ENCODE peak calls at places on chromosomes 16 and 17, in ten cellular contexts. One of them, this sample, is unnamed. For H3K9me3, the result is how much of the 10 kb centered on the place peaks cover.

GRCh38 chr16:83969771-83970429 is 1.9 kb downstream of the NECAB2 start:
- DNase-seq in sigmoid colon: no peak
- DNase-seq in prostate gland: no peak
- DNase-seq in K562: no peak
- DNase-seq in suprapubic skin: peak
- DNase-seq in stomach: no peak
- DNase-seq in transverse colon: no peak
- DNase-seq in endothelial cell of umbilical vein: no peak
- DNase-seq in HCT116: no peak
- DNase-seq in SK-N-SH: no peak
- DNase-seq in this sample: no peak

GRCh38 chr17:62626719-62627218 is 701 bp upstream of the MRC2 start:
- DNase-seq in sigmoid colon: peak
- DNase-seq in prostate gland: no peak
- DNase-seq in K562: no peak
- DNase-seq in suprapubic skin: no peak
- DNase-seq in stomach: no peak
- DNase-seq in transverse colon: no peak
- DNase-seq in endothelial cell of umbilical vein: no peak
- DNase-seq in HCT116: no peak
- DNase-seq in SK-N-SH: peak
- DNase-seq in this sample: no peak

GRCh38 chr16:1533443-1533951 is at the start of gene TMEM204:
- DNase-seq in sigmoid colon: peak
- DNase-seq in prostate gland: no peak
- DNase-seq in K562: no peak
- DNase-seq in suprapubic skin: no peak
- DNase-seq in stomach: peak
- DNase-seq in transverse colon: peak
- DNase-seq in endothelial cell of umbilical vein: peak
- DNase-seq in HCT116: no peak
- DNase-seq in SK-N-SH: peak
- DNase-seq in this sample: peak

GRCh38 chr16:51994597-51994996 is 552.3 kb downstream of the TOX3 start:
- DNase-seq in sigmoid colon: no peak
- DNase-seq in prostate gland: peak
- DNase-seq in K562: no peak
- DNase-seq in suprapubic skin: no peak
- DNase-seq in stomach: peak
- DNase-seq in transverse colon: peak
- DNase-seq in endothelial cell of umbilical vein: no peak
- DNase-seq in HCT116: no peak
- DNase-seq in SK-N-SH: no peak
- DNase-seq in this sample: no peak

GRCh38 chr16:9826630-9827029 is 355.6 kb downstream of the GRIN2A start:
- DNase-seq in sigmoid colon: no peak
- DNase-seq in prostate gland: no peak
- DNase-seq in K562: no peak
- DNase-seq in suprapubic skin: no peak
- DNase-seq in stomach: no peak
- DNase-seq in transverse colon: no peak
- DNase-seq in endothelial cell of umbilical vein: no peak
- DNase-seq in HCT116: no peak
- DNase-seq in SK-N-SH: no peak
- DNase-seq in this sample: no peak

GRCh38 chr17:27380551-27380950 is 75.7 kb upstream of the KSR1 start:
- DNase-seq in sigmoid colon: no peak
- DNase-seq in prostate gland: no peak
- DNase-seq in K562: no peak
- DNase-seq in suprapubic skin: no peak
- DNase-seq in stomach: no peak
- DNase-seq in transverse colon: no peak
- DNase-seq in endothelial cell of umbilical vein: no peak
- DNase-seq in HCT116: no peak
- DNase-seq in SK-N-SH: no peak
- DNase-seq in this sample: no peak

GRCh38 chr16:85569615-85570212 is 43.4 kb upstream of the GSE1 start:
- DNase-seq in sigmoid colon: no peak
- DNase-seq in prostate gland: no peak
- DNase-seq in K562: peak
- DNase-seq in suprapubic skin: no peak
- DNase-seq in stomach: peak
- DNase-seq in transverse colon: peak
- DNase-seq in endothelial cell of umbilical vein: no peak
- DNase-seq in HCT116: no peak
- DNase-seq in SK-N-SH: peak
- DNase-seq in this sample: peak

GRCh38 chr17:43830510-43831145 is 2.3 kb downstream of the MPP3 start:
- DNase-seq in sigmoid colon: no peak
- DNase-seq in prostate gland: no peak
- DNase-seq in K562: no peak
- DNase-seq in suprapubic skin: no peak
- DNase-seq in stomach: no peak
- DNase-seq in transverse colon: no peak
- DNase-seq in endothelial cell of umbilical vein: no peak
- DNase-seq in HCT116: no peak
- DNase-seq in SK-N-SH: no peak
- DNase-seq in this sample: peak

GRCh38 chr17:27878776-27879562 is 14.2 kb downstream of the LYRM9 start:
- DNase-seq in sigmoid colon: peak
- DNase-seq in prostate gland: no peak
- DNase-seq in K562: no peak
- DNase-seq in suprapubic skin: no peak
- DNase-seq in stomach: no peak
- DNase-seq in transverse colon: no peak
- DNase-seq in endothelial cell of umbilical vein: no peak
- DNase-seq in HCT116: no peak
- DNase-seq in SK-N-SH: peak
- DNase-seq in this sample: no peak

GRCh38 chr17:64057701-64058263 is 37.3 kb upstream of the ICAM2 start:
- DNase-seq in sigmoid colon: no peak
- DNase-seq in prostate gland: no peak
- DNase-seq in K562: no peak
- DNase-seq in suprapubic skin: no peak
- DNase-seq in stomach: no peak
- DNase-seq in transverse colon: no peak
- DNase-seq in endothelial cell of umbilical vein: no peak
- DNase-seq in HCT116: no peak
- DNase-seq in SK-N-SH: no peak
- DNase-seq in this sample: no peak

GRCh38 chr17:33966410-33967063 is 288.5 kb upstream of the CCL2 start:
- DNase-seq in sigmoid colon: no peak
- DNase-seq in prostate gland: no peak
- DNase-seq in K562: no peak
- DNase-seq in suprapubic skin: no peak
- DNase-seq in stomach: no peak
- DNase-seq in transverse colon: no peak
- DNase-seq in endothelial cell of umbilical vein: no peak
- DNase-seq in HCT116: no peak
- DNase-seq in SK-N-SH: no peak
- DNase-seq in this sample: no peak

DNA sequence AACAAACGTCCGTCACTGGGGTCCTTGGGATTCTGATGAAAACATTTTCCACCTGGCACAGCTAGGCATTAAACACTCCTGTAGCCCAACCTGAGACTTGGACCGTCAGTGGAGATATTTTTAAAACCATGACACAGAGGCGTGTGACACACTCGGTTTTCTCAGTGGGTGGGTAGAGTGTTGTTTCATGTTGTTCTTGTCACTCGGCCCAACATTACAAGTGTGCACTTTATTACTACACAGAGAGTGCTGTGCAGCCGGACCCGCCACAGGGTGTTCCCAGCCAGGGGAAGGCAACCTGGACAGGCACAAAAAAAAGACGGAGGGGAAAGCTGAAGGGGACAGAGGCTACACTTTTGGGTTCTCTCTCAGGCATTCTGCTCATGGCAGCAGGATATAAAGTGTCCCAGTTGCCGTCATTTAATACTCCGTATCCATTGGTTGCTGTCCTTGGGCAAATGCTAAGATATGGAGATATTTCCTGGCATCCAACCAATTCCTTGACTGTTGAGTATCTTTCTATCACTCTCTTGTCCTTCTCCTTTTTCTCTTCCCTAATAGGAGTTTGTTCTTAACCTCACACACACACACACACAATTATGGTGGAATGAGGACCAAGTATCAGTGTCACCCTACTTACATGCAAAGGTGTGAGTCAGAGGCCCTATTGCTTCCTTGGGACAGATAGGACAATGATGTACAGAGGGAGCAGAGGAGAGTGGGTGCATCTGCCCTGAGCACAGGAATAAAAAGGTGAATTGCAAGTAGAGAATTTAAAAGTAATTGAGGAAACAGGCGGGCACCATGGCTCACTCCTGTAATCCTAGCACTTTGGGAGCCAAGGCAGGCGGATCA is 154.1 kb upstream of the SOX9 start:
- DNase-seq in sigmoid colon: no peak
- DNase-seq in prostate gland: no peak
- DNase-seq in K562: no peak
- DNase-seq in suprapubic skin: no peak
- DNase-seq in stomach: no peak
- DNase-seq in transverse colon: no peak
- DNase-seq in endothelial cell of umbilical vein: no peak
- DNase-seq in HCT116: no peak
- DNase-seq in SK-N-SH: no peak
- DNase-seq in this sample: no peak
- TF ChIP-seq POLR2AphosphoS5 in sigmoid colon: no peak
- TF ChIP-seq POLR2AphosphoS5 in prostate gland: no peak
- TF ChIP-seq POLR2AphosphoS5 in K562: no peak
- TF ChIP-seq POLR2AphosphoS5 in suprapubic skin: no peak
- TF ChIP-seq POLR2AphosphoS5 in stomach: no peak
- TF ChIP-seq POLR2AphosphoS5 in transverse colon: no peak
- TF ChIP-seq POLR2AphosphoS5 in endothelial cell of umbilical vein: no peak
- TF ChIP-seq POLR2AphosphoS5 in HCT116: no peak
- TF ChIP-seq POLR2AphosphoS5 in SK-N-SH: no peak
- TF ChIP-seq POLR2AphosphoS5 in this sample: no peak

GRCh38 chr16:50310308-50311133 is 44.2 kb downstream of the ADCY7 start:
- DNase-seq in sigmoid colon: peak
- DNase-seq in prostate gland: no peak
- DNase-seq in K562: no peak
- DNase-seq in suprapubic skin: no peak
- DNase-seq in stomach: peak
- DNase-seq in transverse colon: no peak
- DNase-seq in endothelial cell of umbilical vein: no peak
- DNase-seq in HCT116: no peak
- DNase-seq in SK-N-SH: peak
- DNase-seq in this sample: peak
- H3K27ac ChIP-seq in sigmoid colon: no peak
- H3K27ac ChIP-seq in prostate gland: no peak
- H3K27ac ChIP-seq in K562: no peak
- H3K27ac ChIP-seq in suprapubic skin: no peak
- H3K27ac ChIP-seq in stomach: no peak
- H3K27ac ChIP-seq in transverse colon: no peak
- H3K27ac ChIP-seq in endothelial cell of umbilical vein: no peak
- H3K27ac ChIP-seq in HCT116: no peak
- H3K27ac ChIP-seq in SK-N-SH: peak
- H3K27ac ChIP-seq in this sample: no peak

GRCh38 chr17:49516190-49516589 is 21.1 kb downstream of the NGFR start:
- DNase-seq in sigmoid colon: no peak
- DNase-seq in prostate gland: peak
- DNase-seq in K562: no peak
- DNase-seq in suprapubic skin: no peak
- DNase-seq in stomach: no peak
- DNase-seq in transverse colon: no peak
- DNase-seq in endothelial cell of umbilical vein: no peak
- DNase-seq in HCT116: no peak
- DNase-seq in SK-N-SH: peak
- DNase-seq in this sample: peak
- H3K9me3 ChIP-seq in sigmoid colon: under half
- H3K9me3 ChIP-seq in prostate gland: under half
- H3K9me3 ChIP-seq in K562: under half
- H3K9me3 ChIP-seq in suprapubic skin: under half
- H3K9me3 ChIP-seq in stomach: under half
- H3K9me3 ChIP-seq in transverse colon: under half
- H3K9me3 ChIP-seq in endothelial cell of umbilical vein: under half
- H3K9me3 ChIP-seq in HCT116: under half
- H3K9me3 ChIP-seq in SK-N-SH: under half
- H3K9me3 ChIP-seq in this sample: under half

DNA sequence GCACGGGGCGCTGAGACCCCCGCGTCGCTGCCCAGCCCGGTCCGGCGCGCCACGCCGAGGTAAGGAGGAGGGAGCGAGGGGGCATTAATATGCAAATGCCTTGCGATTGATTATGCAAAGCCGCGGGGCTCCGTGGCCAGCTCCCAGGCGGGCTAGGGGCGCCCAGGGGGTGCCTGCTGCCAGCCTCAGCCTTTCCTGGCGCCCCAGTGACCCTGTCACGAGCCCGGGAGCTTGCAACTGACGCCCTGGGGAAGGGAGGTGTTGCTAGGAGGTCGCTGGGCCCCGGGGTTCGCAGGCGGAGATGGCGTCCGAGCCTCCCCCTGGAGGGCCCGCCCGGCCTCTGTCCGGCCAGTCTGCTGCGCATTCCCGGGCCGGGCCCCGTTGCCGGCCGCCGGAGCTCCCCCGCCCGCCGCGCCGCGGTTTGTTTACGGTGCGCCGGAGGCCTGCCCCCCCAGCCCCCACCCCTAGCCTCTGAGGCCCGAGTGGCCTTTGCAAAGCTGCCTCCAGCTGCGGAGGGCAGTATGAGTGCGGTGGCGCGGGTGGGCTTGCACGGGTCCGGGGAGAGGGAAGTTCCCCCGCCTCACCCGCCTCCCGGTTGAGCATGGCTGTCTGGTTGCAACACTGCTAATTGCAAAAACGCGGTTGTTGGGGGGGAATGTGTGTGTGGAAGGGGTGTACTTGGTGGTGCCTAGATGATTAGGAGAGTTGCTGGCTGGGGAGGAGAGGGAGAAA is 435 bp downstream of the THRA start:
- DNase-seq in sigmoid colon: peak
- DNase-seq in prostate gland: no peak
- DNase-seq in K562: peak
- DNase-seq in suprapubic skin: peak
- DNase-seq in stomach: peak
- DNase-seq in transverse colon: peak
- DNase-seq in endothelial cell of umbilical vein: peak
- DNase-seq in HCT116: no peak
- DNase-seq in SK-N-SH: peak
- DNase-seq in this sample: peak
- TF ChIP-seq POLR2AphosphoS5 in sigmoid colon: peak
- TF ChIP-seq POLR2AphosphoS5 in prostate gland: no peak
- TF ChIP-seq POLR2AphosphoS5 in K562: no peak
- TF ChIP-seq POLR2AphosphoS5 in suprapubic skin: no peak
- TF ChIP-seq POLR2AphosphoS5 in stomach: no peak
- TF ChIP-seq POLR2AphosphoS5 in transverse colon: no peak
- TF ChIP-seq POLR2AphosphoS5 in endothelial cell of umbilical vein: no peak
- TF ChIP-seq POLR2AphosphoS5 in HCT116: peak
- TF ChIP-seq POLR2AphosphoS5 in SK-N-SH: no peak
- TF ChIP-seq POLR2AphosphoS5 in this sample: peak

DNA sequence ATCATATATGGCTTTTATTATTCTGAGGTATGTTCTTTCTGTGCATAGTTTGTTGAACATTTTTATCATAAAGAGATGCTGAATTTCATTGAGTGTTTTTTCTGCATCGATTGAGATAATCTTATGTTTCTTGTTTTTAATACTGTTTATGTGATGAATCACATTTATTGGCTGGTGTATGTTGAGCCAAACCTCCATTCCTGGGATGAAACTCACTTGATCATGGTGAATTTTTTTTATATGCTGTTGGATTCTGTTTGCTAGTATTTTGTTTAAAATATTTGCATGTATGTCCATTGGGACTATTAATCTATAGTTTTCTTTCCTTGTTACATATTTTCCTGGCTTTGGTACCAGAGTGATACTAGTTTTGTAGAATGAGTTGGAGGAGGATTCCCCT is 500.2 kb downstream of the CDH11 start:
- DNase-seq in sigmoid colon: no peak
- DNase-seq in prostate gland: no peak
- DNase-seq in K562: no peak
- DNase-seq in suprapubic skin: no peak
- DNase-seq in stomach: no peak
- DNase-seq in transverse colon: no peak
- DNase-seq in endothelial cell of umbilical vein: no peak
- DNase-seq in HCT116: no peak
- DNase-seq in SK-N-SH: no peak
- DNase-seq in this sample: no peak
- H3K27ac ChIP-seq in sigmoid colon: no peak
- H3K27ac ChIP-seq in prostate gland: no peak
- H3K27ac ChIP-seq in K562: no peak
- H3K27ac ChIP-seq in suprapubic skin: no peak
- H3K27ac ChIP-seq in stomach: no peak
- H3K27ac ChIP-seq in transverse colon: no peak
- H3K27ac ChIP-seq in endothelial cell of umbilical vein: no peak
- H3K27ac ChIP-seq in HCT116: no peak
- H3K27ac ChIP-seq in SK-N-SH: no peak
- H3K27ac ChIP-seq in this sample: no peak